ENCODE peak calls at places on chromosomes 5 and 9, in four cellular contexts. X is HepG2, K is K562, V is HEK293T. Z is an unnamed sample.

GRCh38 chr9:84254972-84255371 is 85.6 kb downstream of the SLC28A3 start:
- DNase-seq in V (no peak), X (no peak), K (no peak), Z (no peak)

GRCh38 chr9:95857122-95857521 is 18.4 kb upstream of the ERCC6L2 start:
- DNase-seq in X (peak), K (no peak), V (no peak), Z (no peak)

GRCh38 chr9:129154866-129155477 is 23.1 kb downstream of the IER5L start:
- DNase-seq in K (no peak), V (no peak), X (no peak), Z (no peak)

GRCh38 chr5:154593091-154593490 is 115.1 kb upstream of the HAND1 start:
- DNase-seq in K (no peak), X (no peak), V (no peak), Z (no peak)

GRCh38 chr5:17415282-17415681 is 82.7 kb upstream of the TAF11L2 start:
- DNase-seq in K (no peak), V (no peak), X (no peak), Z (no peak)

GRCh38 chr5:77356740-77357139 is 135.4 kb downstream of the WDR41 start:
- DNase-seq in X (no peak), K (no peak), V (no peak), Z (peak)

GRCh38 chr9:4604678-4605095 is 57.4 kb upstream of the PLPP6 start:
- DNase-seq in V (peak), K (peak), X (peak), Z (peak)

GRCh38 chr9:90552317-90552716 is 90.3 kb downstream of the DIRAS2 start:
- DNase-seq in V (no peak), X (no peak), K (no peak), Z (no peak)

GRCh38 chr9:114031948-114032688 is 46.0 kb downstream of the AMBP start:
- DNase-seq in X (no peak), K (no peak), V (no peak), Z (no peak)

GRCh38 chr9:13278023-13278367 is 1.5 kb downstream of the MPDZ start:
- DNase-seq in X (peak), V (peak), K (peak), Z (no peak)

GRCh38 chr5:100900796-100901731 is 2.0 kb downstream of the ST8SIA4 start:
- DNase-seq in V (peak), K (no peak), X (no peak), Z (peak)

GRCh38 chr9:94865599-94866456 is 139.3 kb downstream of the AOPEP start:
- DNase-seq in K (no peak), X (no peak), V (no peak), Z (no peak)

GRCh38 chr5:7434937-7435336 is 39.0 kb downstream of the ADCY2 start:
- DNase-seq in K (no peak), X (no peak), V (no peak), Z (no peak)

GRCh38 chr9:121781143-121781542 is 129.7 kb downstream of the DAB2IP start:
- DNase-seq in K (no peak), V (no peak), X (no peak), Z (no peak)

GRCh38 chr5:134053840-134054338 is 49.1 kb upstream of the VDAC1 start:
- DNase-seq in K (no peak), X (no peak), V (no peak), Z (no peak)

GRCh38 chr5:160382361-160382760 is 11.9 kb upstream of the C1QTNF2 start:
- DNase-seq in K (no peak), X (no peak), V (no peak), Z (no peak)

GRCh38 chr5:20114536-20114935 is 126.5 kb upstream of the CDH18 start:
- DNase-seq in X (no peak), K (no peak), V (no peak), Z (no peak)

GRCh38 chr5:113294341-113295110 is 140.3 kb downstream of the TSSK1B start:
- DNase-seq in X (no peak), V (peak), K (peak), Z (no peak)

GRCh38 chr9:98929096-98929495 is 14.6 kb upstream of the COL15A1 start:
- DNase-seq in V (no peak), X (no peak), K (no peak), Z (no peak)

GRCh38 chr5:167355370-167355769 is 936.1 kb upstream of the WWC1 start:
- DNase-seq in X (no peak), K (no peak), V (no peak), Z (no peak)

GRCh38 chr9:120845255-120845654 is 2.5 kb upstream of the PSMD5 start:
- DNase-seq in X (no peak), V (no peak), K (no peak), Z (no peak)

GRCh38 chr9:84170521-84171141 is 169.9 kb downstream of the SLC28A3 start:
- DNase-seq in X (peak), V (peak), K (peak), Z (no peak)

GRCh38 chr9:120071760-120072159 is 508.2 kb downstream of the CDK5RAP2 start:
- DNase-seq in X (no peak), V (no peak), K (no peak), Z (no peak)

GRCh38 chr9:76687861-76688374 is 76.3 kb upstream of the PCA3 start:
- DNase-seq in X (no peak), V (no peak), K (no peak), Z (no peak)

GRCh38 chr5:83516962-83517750 is 45.6 kb downstream of the VCAN start:
- DNase-seq in V (no peak), X (no peak), K (no peak), Z (no peak)

GRCh38 chr5:169151051-169151805 is 149.7 kb downstream of the SLIT3 start:
- DNase-seq in X (no peak), V (no peak), K (no peak), Z (no peak)

GRCh38 chr9:124033348-124033747 is 21.8 kb downstream of the LHX2 start:
- DNase-seq in X (no peak), V (no peak), K (no peak), Z (no peak)

GRCh38 chr5:124996023-124996763 is 249.8 kb upstream of the ZNF608 start:
- DNase-seq in V (no peak), K (no peak), X (no peak), Z (no peak)
- TF ChIP-seq TARDBP in V (no peak), K (no peak), X (no peak), Z (no peak)

DNA sequence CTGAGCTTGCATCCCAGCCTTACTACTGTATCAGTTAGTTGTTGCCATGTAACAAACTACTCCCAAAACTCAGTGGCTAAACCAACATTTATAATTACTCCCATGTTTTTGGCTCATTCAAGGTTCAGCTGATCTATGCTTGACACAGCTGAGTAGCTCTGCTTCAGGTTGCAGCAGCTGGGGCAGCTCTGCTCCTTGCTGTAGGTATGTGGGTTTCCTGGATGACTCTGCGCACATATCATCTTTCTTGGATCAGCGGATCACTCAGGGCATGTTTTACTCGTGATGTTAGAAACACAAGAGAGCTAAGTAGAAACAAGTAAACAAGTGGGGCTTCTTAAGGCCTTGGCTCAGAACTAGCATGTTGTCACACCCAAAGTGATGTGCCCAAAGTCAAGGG is 15.1 kb downstream of the TEK start:
- DNase-seq in K (no peak), V (no peak), X (no peak), Z (no peak)
- TF ChIP-seq TARDBP in K (no peak), V (no peak), X (no peak), Z (no peak)

GRCh38 chr5:138753794-138754698 is 821 bp downstream of the CTNNA1 start:
- DNase-seq in K (peak), V (peak), X (peak), Z (no peak)

GRCh38 chr5:138752341-138752950 is 779 bp upstream of the CTNNA1 start:
- DNase-seq in X (peak), K (peak), V (peak), Z (no peak)

GRCh38 chr5:138754699-138755057 is 1.5 kb downstream of the CTNNA1 start:
- DNase-seq in K (no peak), X (no peak), V (no peak), Z (no peak)

GRCh38 chr5:138755084-138755748 is 2.0 kb downstream of the CTNNA1 start:
- DNase-seq in X (no peak), V (no peak), K (no peak), Z (peak)

DNA sequence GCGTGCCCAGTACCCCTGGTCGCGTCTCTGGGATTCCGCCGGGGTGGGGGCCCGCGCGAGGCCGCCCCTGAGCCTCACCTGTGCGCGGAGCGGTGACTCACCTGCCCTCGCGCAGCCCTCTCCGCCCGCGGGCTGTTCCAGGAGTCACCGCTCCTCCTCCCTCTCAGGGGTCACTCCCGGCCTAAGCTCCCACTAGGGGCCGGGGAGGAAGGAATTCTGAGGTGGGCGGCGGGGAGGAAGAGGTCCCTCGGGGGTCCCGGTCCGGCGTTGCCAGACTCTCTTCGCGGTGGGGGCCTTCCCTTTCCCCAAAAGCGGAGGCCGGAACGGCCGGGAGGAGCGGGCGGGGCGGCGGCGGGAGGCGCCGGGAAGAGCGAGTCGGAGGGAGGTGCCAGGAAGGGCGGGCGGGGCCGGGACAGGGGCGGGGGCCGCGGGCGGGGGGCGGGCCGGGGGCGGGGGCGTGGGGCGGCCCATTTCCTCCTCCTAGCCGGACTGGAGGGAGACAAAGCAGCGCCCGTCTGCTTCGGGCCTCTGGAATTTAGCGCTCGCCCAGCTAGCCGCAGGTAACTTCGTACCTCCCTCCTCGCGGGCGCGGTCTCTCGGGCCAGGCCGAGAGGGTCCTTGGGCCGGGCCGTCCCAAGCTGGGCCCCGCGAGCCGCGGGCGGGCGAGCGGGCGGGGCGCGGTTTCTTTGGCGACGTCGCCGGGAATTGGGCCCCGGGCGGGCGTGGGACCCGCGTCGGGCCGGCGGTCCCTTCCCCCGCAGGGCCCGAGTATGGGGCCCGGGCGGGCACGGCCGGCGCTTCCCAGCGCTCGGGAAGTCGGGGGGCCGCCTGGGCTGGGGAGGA is at the start of gene CTNNA1:
- DNase-seq in X (peak), V (peak), K (peak), Z (no peak)
- TF ChIP-seq TARDBP in X (no peak), V (no peak), K (peak), Z (no peak)

GRCh38 chr5:142886956-142887355 is 116.8 kb downstream of the ARHGAP26 start:
- DNase-seq in K (no peak), X (no peak), V (no peak), Z (no peak)

GRCh38 chr5:142888469-142889085 is 118.4 kb downstream of the ARHGAP26 start:
- DNase-seq in X (peak), V (peak), K (peak), Z (no peak)

GRCh38 chr5:142884029-142884428 is 113.9 kb downstream of the ARHGAP26 start:
- DNase-seq in V (no peak), K (no peak), X (no peak), Z (no peak)

GRCh38 chr5:142883438-142883837 is 113.3 kb downstream of the ARHGAP26 start:
- DNase-seq in V (no peak), X (no peak), K (no peak), Z (no peak)

GRCh38 chr5:142886211-142886610 is 116.0 kb downstream of the ARHGAP26 start:
- DNase-seq in K (no peak), V (no peak), X (no peak), Z (no peak)
- TF ChIP-seq TARDBP in K (no peak), V (no peak), X (no peak), Z (no peak)

GRCh38 chr5:173258466-173258865 is 23.5 kb upstream of the NKX2-5 start:
- DNase-seq in K (no peak), X (no peak), V (no peak), Z (no peak)

DNA sequence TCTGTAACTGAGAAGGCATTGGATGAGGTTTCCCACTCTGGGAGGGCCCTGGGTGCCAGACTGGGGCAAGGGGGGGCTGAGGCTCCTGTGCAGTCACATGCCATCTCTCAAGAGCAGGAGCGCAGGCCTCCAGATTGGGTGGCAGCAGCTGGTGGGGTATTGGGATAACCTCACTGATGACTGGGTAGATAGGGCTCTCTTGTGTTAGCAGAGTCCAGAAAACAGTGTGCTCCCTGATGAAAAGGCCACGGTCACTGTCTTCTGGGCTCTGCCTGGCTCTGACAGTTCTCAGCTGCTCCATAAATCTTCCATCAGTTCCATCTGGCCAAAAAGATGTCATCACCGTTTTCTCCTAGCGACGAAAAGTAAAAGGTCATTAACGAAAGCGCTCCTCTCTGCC is 21.8 kb upstream of the NKX2-5 start:
- DNase-seq in X (no peak), K (no peak), V (no peak), Z (no peak)
- TF ChIP-seq TARDBP in X (no peak), K (no peak), V (no peak), Z (no peak)

GRCh38 chr9:86794356-86795046 is 152.8 kb downstream of the GAS1 start:
- DNase-seq in V (no peak), K (no peak), X (no peak), Z (no peak)

GRCh38 chr9:86796671-86797070 is 150.6 kb downstream of the GAS1 start:
- DNase-seq in V (no peak), X (no peak), K (no peak), Z (no peak)

GRCh38 chr9:86792136-86792535 is 155.2 kb downstream of the GAS1 start:
- DNase-seq in V (no peak), K (no peak), X (no peak), Z (no peak)

GRCh38 chr9:86795047-86795437 is 152.3 kb downstream of the GAS1 start:
- DNase-seq in K (no peak), X (no peak), V (no peak), Z (no peak)

GRCh38 chr9:86795861-86796497 is 151.3 kb downstream of the GAS1 start:
- DNase-seq in K (no peak), V (no peak), X (no peak), Z (no peak)
- TF ChIP-seq TARDBP in K (no peak), V (no peak), X (no peak), Z (no peak)

GRCh38 chr5:175800656-175801081 is 70.7 kb upstream of the CPLX2 start:
- DNase-seq in K (no peak), V (no peak), X (no peak), Z (no peak)

GRCh38 chr5:175796536-175797499 is 74.6 kb upstream of the CPLX2 start:
- DNase-seq in V (peak), X (peak), K (peak), Z (no peak)

GRCh38 chr5:175798626-175799025 is 72.8 kb upstream of the CPLX2 start:
- DNase-seq in V (no peak), K (no peak), X (no peak), Z (no peak)

GRCh38 chr5:175795959-175796358 is 75.4 kb upstream of the CPLX2 start:
- DNase-seq in X (no peak), V (no peak), K (no peak), Z (no peak)

DNA sequence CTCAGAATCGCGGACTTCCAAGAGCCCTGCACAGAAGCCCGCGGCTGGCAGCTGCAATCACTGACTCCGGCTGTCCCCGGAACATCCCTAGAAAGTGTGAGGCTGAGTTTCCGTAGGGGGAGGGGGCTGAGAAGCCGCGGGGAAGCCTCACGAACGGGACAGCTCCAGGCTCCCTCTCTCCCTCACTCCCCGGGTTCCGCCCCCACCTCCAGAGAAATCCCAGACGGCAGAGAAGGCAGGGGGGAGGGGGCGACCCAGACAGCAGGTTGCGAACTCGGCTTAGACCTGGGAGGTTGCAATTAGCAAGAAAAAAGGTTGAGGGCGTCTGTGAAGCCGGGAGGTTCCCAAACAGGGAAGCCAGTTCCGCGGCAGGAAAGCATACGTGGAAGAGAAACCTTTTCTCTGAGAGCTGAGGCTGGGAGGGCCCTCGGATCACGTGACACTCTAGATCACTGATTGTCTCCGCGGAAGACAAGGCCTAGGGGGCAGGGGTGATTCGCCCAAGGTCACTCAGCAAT is 73.8 kb upstream of the CPLX2 start:
- DNase-seq in V (peak), K (no peak), X (peak), Z (no peak)
- TF ChIP-seq TARDBP in V (no peak), K (no peak), X (no peak), Z (no peak)

DNA sequence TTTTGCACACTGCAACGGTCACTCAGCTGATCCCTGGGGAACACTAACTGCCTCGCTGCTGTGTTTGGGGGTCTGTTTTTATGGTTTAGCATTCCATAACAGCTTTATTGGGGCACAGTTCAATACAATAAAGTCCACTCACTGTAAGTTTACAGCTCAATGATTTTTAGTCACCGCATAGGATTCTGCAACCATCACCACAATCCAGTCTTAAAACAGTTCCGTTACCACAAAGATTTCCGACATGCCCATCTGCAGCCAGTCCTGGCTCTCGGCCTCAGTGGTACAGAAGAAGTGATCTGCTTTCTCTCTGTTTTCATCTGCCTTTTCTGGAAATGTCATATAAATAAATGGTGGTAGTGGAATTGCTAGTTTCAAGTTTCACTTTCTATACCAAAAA is 23.6 kb downstream of the OR2V2 start:
- DNase-seq in X (no peak), K (no peak), V (no peak), Z (no peak)
- TF ChIP-seq TARDBP in X (no peak), K (no peak), V (no peak), Z (no peak)